ENCODE peak calls at places on chromosome 11, in nine cellular contexts. D, P, U, C, L, B, M, Y and W are unnamed samples.

GRCh38 chr11:105723269-105723668 is 113.4 kb downstream of the GRIA4 start:
- DNase-seq in D (no peak), P (no peak), U (no peak), C (no peak), L (no peak), B (no peak), M (no peak), Y (no peak), W (no peak)

GRCh38 chr11:37371346-37371970 is 773.4 kb upstream of the RAG2 start:
- DNase-seq in D (no peak), P (no peak), U (no peak), C (no peak), L (no peak), B (no peak), M (no peak), Y (no peak), W (no peak)

GRCh38 chr11:2302844-2303626 is 1.2 kb downstream of the TSPAN32 start:
- DNase-seq in D (no peak), P (peak), U (no peak), C (no peak), L (no peak), B (no peak), M (no peak), Y (peak), W (peak)

GRCh38 chr11:64876226-64876750 is 2.1 kb downstream of the EHD1 start:
- DNase-seq in D (no peak), P (no peak), U (no peak), C (no peak), L (no peak), B (no peak), M (no peak), Y (no peak), W (no peak)

GRCh38 chr11:134904103-134904502 is 492.1 kb upstream of the B3GAT1 start:
- DNase-seq in D (no peak), P (no peak), U (no peak), C (no peak), L (no peak), B (no peak), M (no peak), Y (no peak), W (no peak)

GRCh38 chr11:11230802-11231562 is 122.1 kb downstream of the CSNK2A3 start:
- DNase-seq in D (no peak), P (no peak), U (peak), C (no peak), L (peak), B (peak), M (no peak), Y (no peak), W (no peak)

GRCh38 chr11:9269492-9270030 is 4.4 kb upstream of the DENND5A start:
- DNase-seq in D (no peak), P (no peak), U (no peak), C (peak), L (no peak), B (no peak), M (peak), Y (no peak), W (no peak)

GRCh38 chr11:67060111-67060522 is 3.5 kb downstream of the RHOD start:
- DNase-seq in D (no peak), P (no peak), U (no peak), C (no peak), L (peak), B (no peak), M (no peak), Y (no peak), W (no peak)

GRCh38 chr11:65436412-65437032 is 13.9 kb downstream of the NEAT1 start:
- DNase-seq in D (no peak), P (no peak), U (no peak), C (no peak), L (no peak), B (no peak), M (peak), Y (no peak), W (no peak)

GRCh38 chr11:121544956-121545355 is 92.2 kb upstream of the SORL1-AS1 start:
- DNase-seq in D (no peak), P (no peak), U (no peak), C (no peak), L (no peak), B (no peak), M (no peak), Y (no peak), W (no peak)

GRCh38 chr11:78812513-78813293 is 238.0 kb upstream of the NARS2 start:
- DNase-seq in D (no peak), P (no peak), U (peak), C (no peak), L (no peak), B (peak), M (no peak), Y (no peak), W (no peak)

GRCh38 chr11:665062-665706 is 28.1 kb downstream of the DRD4 start:
- DNase-seq in D (no peak), P (no peak), U (no peak), C (peak), L (no peak), B (no peak), M (peak), Y (no peak), W (no peak)

GRCh38 chr11:9489366-9489765 is 28.6 kb downstream of the ZNF143 start:
- DNase-seq in D (no peak), P (no peak), U (no peak), C (peak), L (no peak), B (no peak), M (peak), Y (no peak), W (peak)

GRCh38 chr11:132318421-132319157 is 948.2 kb downstream of the NTM start:
- DNase-seq in D (no peak), P (no peak), U (no peak), C (peak), L (no peak), B (no peak), M (peak), Y (no peak), W (no peak)

GRCh38 chr11:16750417-16750816 is 12.0 kb downstream of the C11orf58 start:
- DNase-seq in D (no peak), P (no peak), U (no peak), C (no peak), L (no peak), B (no peak), M (no peak), Y (no peak), W (no peak)

GRCh38 chr11:7597620-7598019 is 75.7 kb downstream of the CYB5R2 start:
- DNase-seq in D (no peak), P (no peak), U (no peak), C (no peak), L (no peak), B (no peak), M (no peak), Y (peak), W (no peak)
- H3K4me3 ChIP-seq in D (no peak), P (no peak), U (no peak), C (no peak), L (no peak), B (no peak), M (no peak), Y (no peak), W (no peak)

GRCh38 chr11:18700375-18700774 is 1.8 kb downstream of the TMEM86A start:
- DNase-seq in D (no peak), P (no peak), U (no peak), C (no peak), L (no peak), B (no peak), M (no peak), Y (no peak), W (no peak)

GRCh38 chr11:18698341-18699268 is at the start of gene TMEM86A:
- DNase-seq in D (peak), P (peak), U (peak), C (peak), L (peak), B (peak), M (peak), Y (peak), W (peak)

GRCh38 chr11:18699269-18699596 is 654 bp downstream of the TMEM86A start:
- DNase-seq in D (no peak), P (no peak), U (no peak), C (no peak), L (no peak), B (no peak), M (no peak), Y (no peak), W (no peak)

GRCh38 chr11:18700872-18701271 is 2.3 kb downstream of the TMEM86A start:
- DNase-seq in D (no peak), P (no peak), U (no peak), C (no peak), L (no peak), B (no peak), M (no peak), Y (no peak), W (no peak)

GRCh38 chr11:18699848-18700261 is 1.3 kb downstream of the TMEM86A start:
- DNase-seq in D (peak), P (no peak), U (no peak), C (no peak), L (no peak), B (no peak), M (no peak), Y (no peak), W (no peak)
- H3K4me3 ChIP-seq in D (peak), P (peak), U (no peak), C (no peak), L (no peak), B (peak), M (no peak), Y (no peak), W (no peak)

DNA sequence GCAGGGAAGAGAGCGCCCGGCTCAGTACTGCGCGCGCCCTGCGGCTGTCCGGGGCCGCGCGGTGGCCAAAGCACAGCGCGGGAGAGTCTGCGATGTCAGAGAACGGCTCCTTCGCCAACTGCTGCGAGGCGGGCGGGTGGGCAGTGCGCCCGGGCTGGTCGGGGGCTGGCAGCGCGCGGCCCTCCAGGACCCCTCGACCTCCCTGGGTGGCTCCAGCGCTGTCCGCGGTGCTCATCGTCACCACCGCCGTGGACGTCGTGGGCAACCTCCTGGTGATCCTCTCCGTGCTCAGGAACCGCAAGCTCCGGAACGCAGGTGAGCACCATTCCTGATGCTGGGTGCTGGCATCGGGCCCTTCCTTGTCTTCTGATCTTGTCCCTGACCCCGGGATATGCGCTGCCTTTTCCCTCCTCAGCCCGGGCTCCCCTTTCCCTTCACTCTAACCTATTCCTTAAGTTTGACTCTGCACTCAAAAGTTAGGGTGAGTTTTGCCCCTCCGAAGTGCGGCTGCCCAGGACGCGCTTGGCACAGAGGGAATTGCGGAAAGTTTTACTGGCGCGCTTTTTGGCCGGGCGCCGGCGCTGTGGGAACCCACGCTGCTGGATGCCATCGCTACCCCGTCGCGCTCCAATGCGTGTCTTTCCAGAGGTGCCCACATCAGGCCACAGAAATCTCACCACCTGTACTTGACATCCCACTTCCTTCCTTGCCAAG is at the start of gene MTNR1B:
- DNase-seq in D (no peak), P (no peak), U (no peak), C (no peak), L (no peak), B (peak), M (no peak), Y (no peak), W (no peak)
- H3K4me3 ChIP-seq in D (no peak), P (no peak), U (no peak), C (no peak), L (no peak), B (peak), M (no peak), Y (no peak), W (no peak)

GRCh38 chr11:85810521-85810870 is 445 bp downstream of the SYTL2 start:
- DNase-seq in D (no peak), P (no peak), U (peak), C (no peak), L (no peak), B (peak), M (no peak), Y (no peak), W (no peak)
- H3K4me3 ChIP-seq in D (peak), P (peak), U (peak), C (peak), L (peak), B (peak), M (peak), Y (peak), W (peak)

GRCh38 chr11:128294001-128294684 is 293.2 kb downstream of the ETS1 start:
- DNase-seq in D (no peak), P (peak), U (no peak), C (no peak), L (no peak), B (no peak), M (no peak), Y (no peak), W (no peak)
- H3K4me3 ChIP-seq in D (no peak), P (no peak), U (no peak), C (no peak), L (no peak), B (no peak), M (no peak), Y (no peak), W (no peak)